ENCODE peak calls at places on chromosomes 7 and 10, in nine cellular contexts. One of them, this sample, is unnamed.
A peak's percentile ranks its signal among the peaks of the same experiment; 100 is the strongest.

GRCh38 chr7:155808551-155809331 is 3.5 kb downstream of the SHH start:
- DNase-seq in Daoy: peak; percentile 55
- DNase-seq in DND-41: no peak
- DNase-seq in anterior cingulate cortex: no peak
- DNase-seq in stimulated activated CD4-positive, alpha-beta T cell treated with anti-CD3 and anti-CD28 coated beads, Interleukin-2, amount 100 ng/mL, for 24 hours: no peak
- DNase-seq in coronary artery: no peak
- DNase-seq in fibroblast of lung: no peak
- DNase-seq in activated CD8-positive, alpha-beta memory T cell treated with anti-CD3 and anti-CD28 coated beads for 24 hours: no peak
- DNase-seq in foreskin fibroblast: peak; percentile 29
- DNase-seq in this sample: peak; percentile 86

GRCh38 chr10:95214793-95215192 is 20.8 kb downstream of the ACSM6 start:
- DNase-seq in fibroblast of lung: peak; percentile 74
- DNase-seq in Daoy: peak; percentile 68
- DNase-seq in DND-41: no peak
- DNase-seq in anterior cingulate cortex: no peak
- DNase-seq in coronary artery: no peak
- DNase-seq in stimulated activated CD4-positive, alpha-beta T cell treated with anti-CD3 and anti-CD28 coated beads, Interleukin-2, amount 100 ng/mL, for 24 hours: no peak
- DNase-seq in foreskin fibroblast: peak; percentile 61
- DNase-seq in activated CD8-positive, alpha-beta memory T cell treated with anti-CD3 and anti-CD28 coated beads for 24 hours: no peak
- DNase-seq in this sample: no peak

GRCh38 chr10:119283818-119284217 is 76.4 kb downstream of the GRK5 start:
- DNase-seq in coronary artery: no peak
- DNase-seq in foreskin fibroblast: no peak
- DNase-seq in anterior cingulate cortex: no peak
- DNase-seq in activated CD8-positive, alpha-beta memory T cell treated with anti-CD3 and anti-CD28 coated beads for 24 hours: no peak
- DNase-seq in stimulated activated CD4-positive, alpha-beta T cell treated with anti-CD3 and anti-CD28 coated beads, Interleukin-2, amount 100 ng/mL, for 24 hours: no peak
- DNase-seq in Daoy: no peak
- DNase-seq in DND-41: peak; percentile 28
- DNase-seq in fibroblast of lung: no peak
- DNase-seq in this sample: peak; percentile 85

GRCh38 chr7:127794551-127794950 is 142.6 kb downstream of the SND1 start:
- DNase-seq in activated CD8-positive, alpha-beta memory T cell treated with anti-CD3 and anti-CD28 coated beads for 24 hours: no peak
- DNase-seq in anterior cingulate cortex: no peak
- DNase-seq in DND-41: no peak
- DNase-seq in Daoy: no peak
- DNase-seq in stimulated activated CD4-positive, alpha-beta T cell treated with anti-CD3 and anti-CD28 coated beads, Interleukin-2, amount 100 ng/mL, for 24 hours: no peak
- DNase-seq in coronary artery: no peak
- DNase-seq in foreskin fibroblast: no peak
- DNase-seq in fibroblast of lung: no peak
- DNase-seq in this sample: no peak

GRCh38 chr7:150937848-150938561 is 40.1 kb downstream of the KCNH2 start:
- DNase-seq in anterior cingulate cortex: no peak
- DNase-seq in stimulated activated CD4-positive, alpha-beta T cell treated with anti-CD3 and anti-CD28 coated beads, Interleukin-2, amount 100 ng/mL, for 24 hours: peak; percentile 32
- DNase-seq in DND-41: peak; percentile 32
- DNase-seq in foreskin fibroblast: peak; percentile 25
- DNase-seq in coronary artery: no peak
- DNase-seq in fibroblast of lung: peak; percentile 70
- DNase-seq in activated CD8-positive, alpha-beta memory T cell treated with anti-CD3 and anti-CD28 coated beads for 24 hours: peak; percentile 71
- DNase-seq in Daoy: peak; percentile 83
- DNase-seq in this sample: no peak

GRCh38 chr10:89879121-89879520 is 177.7 kb downstream of the KIF20B start:
- DNase-seq in fibroblast of lung: peak; percentile 75
- DNase-seq in DND-41: no peak
- DNase-seq in coronary artery: no peak
- DNase-seq in activated CD8-positive, alpha-beta memory T cell treated with anti-CD3 and anti-CD28 coated beads for 24 hours: no peak
- DNase-seq in foreskin fibroblast: no peak
- DNase-seq in stimulated activated CD4-positive, alpha-beta T cell treated with anti-CD3 and anti-CD28 coated beads, Interleukin-2, amount 100 ng/mL, for 24 hours: no peak
- DNase-seq in anterior cingulate cortex: no peak
- DNase-seq in Daoy: no peak
- DNase-seq in this sample: no peak

GRCh38 chr7:1928555-1929348 is 258.7 kb downstream of the ELFN1 start:
- DNase-seq in coronary artery: no peak
- DNase-seq in foreskin fibroblast: no peak
- DNase-seq in DND-41: no peak
- DNase-seq in anterior cingulate cortex: no peak
- DNase-seq in fibroblast of lung: no peak
- DNase-seq in activated CD8-positive, alpha-beta memory T cell treated with anti-CD3 and anti-CD28 coated beads for 24 hours: no peak
- DNase-seq in Daoy: no peak
- DNase-seq in stimulated activated CD4-positive, alpha-beta T cell treated with anti-CD3 and anti-CD28 coated beads, Interleukin-2, amount 100 ng/mL, for 24 hours: no peak
- DNase-seq in this sample: peak; percentile 94

GRCh38 chr7:82085116-82085515 is 315.3 kb upstream of the HGF start:
- DNase-seq in fibroblast of lung: no peak
- DNase-seq in Daoy: no peak
- DNase-seq in stimulated activated CD4-positive, alpha-beta T cell treated with anti-CD3 and anti-CD28 coated beads, Interleukin-2, amount 100 ng/mL, for 24 hours: no peak
- DNase-seq in foreskin fibroblast: no peak
- DNase-seq in activated CD8-positive, alpha-beta memory T cell treated with anti-CD3 and anti-CD28 coated beads for 24 hours: no peak
- DNase-seq in anterior cingulate cortex: no peak
- DNase-seq in DND-41: no peak
- DNase-seq in coronary artery: no peak
- DNase-seq in this sample: no peak

GRCh38 chr7:47418910-47419309 is 163.0 kb downstream of the TNS3 start:
- DNase-seq in foreskin fibroblast: peak; percentile 78
- DNase-seq in coronary artery: peak; percentile 61
- DNase-seq in fibroblast of lung: peak; percentile 96
- DNase-seq in stimulated activated CD4-positive, alpha-beta T cell treated with anti-CD3 and anti-CD28 coated beads, Interleukin-2, amount 100 ng/mL, for 24 hours: no peak
- DNase-seq in activated CD8-positive, alpha-beta memory T cell treated with anti-CD3 and anti-CD28 coated beads for 24 hours: no peak
- DNase-seq in anterior cingulate cortex: no peak
- DNase-seq in DND-41: no peak
- DNase-seq in Daoy: peak; percentile 57
- DNase-seq in this sample: peak; percentile 21

GRCh38 chr7:11171569-11172192 is 198.0 kb downstream of the PHF14 start:
- DNase-seq in fibroblast of lung: no peak
- DNase-seq in stimulated activated CD4-positive, alpha-beta T cell treated with anti-CD3 and anti-CD28 coated beads, Interleukin-2, amount 100 ng/mL, for 24 hours: no peak
- DNase-seq in foreskin fibroblast: no peak
- DNase-seq in activated CD8-positive, alpha-beta memory T cell treated with anti-CD3 and anti-CD28 coated beads for 24 hours: no peak
- DNase-seq in Daoy: no peak
- DNase-seq in DND-41: no peak
- DNase-seq in anterior cingulate cortex: no peak
- DNase-seq in coronary artery: no peak
- DNase-seq in this sample: no peak

GRCh38 chr10:122341141-122341810 is 33.2 kb upstream of the PLEKHA1 start:
- DNase-seq in anterior cingulate cortex: no peak
- DNase-seq in foreskin fibroblast: no peak
- DNase-seq in DND-41: no peak
- DNase-seq in fibroblast of lung: peak; percentile 89
- DNase-seq in stimulated activated CD4-positive, alpha-beta T cell treated with anti-CD3 and anti-CD28 coated beads, Interleukin-2, amount 100 ng/mL, for 24 hours: no peak
- DNase-seq in activated CD8-positive, alpha-beta memory T cell treated with anti-CD3 and anti-CD28 coated beads for 24 hours: no peak
- DNase-seq in coronary artery: no peak
- DNase-seq in Daoy: no peak
- DNase-seq in this sample: no peak

GRCh38 chr10:131954356-131954965 is 27.3 kb downstream of the BNIP3 start:
- DNase-seq in foreskin fibroblast: no peak
- DNase-seq in anterior cingulate cortex: no peak
- DNase-seq in activated CD8-positive, alpha-beta memory T cell treated with anti-CD3 and anti-CD28 coated beads for 24 hours: no peak
- DNase-seq in fibroblast of lung: no peak
- DNase-seq in coronary artery: no peak
- DNase-seq in DND-41: no peak
- DNase-seq in Daoy: no peak
- DNase-seq in stimulated activated CD4-positive, alpha-beta T cell treated with anti-CD3 and anti-CD28 coated beads, Interleukin-2, amount 100 ng/mL, for 24 hours: no peak
- DNase-seq in this sample: no peak

GRCh38 chr7:156964971-156965370 is 15.5 kb downstream of the NOM1 start:
- DNase-seq in activated CD8-positive, alpha-beta memory T cell treated with anti-CD3 and anti-CD28 coated beads for 24 hours: no peak
- DNase-seq in anterior cingulate cortex: no peak
- DNase-seq in stimulated activated CD4-positive, alpha-beta T cell treated with anti-CD3 and anti-CD28 coated beads, Interleukin-2, amount 100 ng/mL, for 24 hours: no peak
- DNase-seq in Daoy: no peak
- DNase-seq in coronary artery: no peak
- DNase-seq in fibroblast of lung: no peak
- DNase-seq in foreskin fibroblast: no peak
- DNase-seq in DND-41: no peak
- DNase-seq in this sample: no peak

GRCh38 chr7:152054377-152055230 is 29.1 kb downstream of the GALNT11 start:
- DNase-seq in DND-41: no peak
- DNase-seq in stimulated activated CD4-positive, alpha-beta T cell treated with anti-CD3 and anti-CD28 coated beads, Interleukin-2, amount 100 ng/mL, for 24 hours: no peak
- DNase-seq in fibroblast of lung: peak; percentile 85
- DNase-seq in Daoy: peak; percentile 58
- DNase-seq in anterior cingulate cortex: no peak
- DNase-seq in foreskin fibroblast: peak; percentile 88
- DNase-seq in coronary artery: no peak
- DNase-seq in activated CD8-positive, alpha-beta memory T cell treated with anti-CD3 and anti-CD28 coated beads for 24 hours: no peak
- DNase-seq in this sample: peak; percentile 64

GRCh38 chr7:135147899-135148721 is at the start of gene TMEM140:
- DNase-seq in DND-41: peak; percentile 61
- DNase-seq in Daoy: peak; percentile 75
- DNase-seq in anterior cingulate cortex: peak; percentile 9
- DNase-seq in fibroblast of lung: no peak
- DNase-seq in foreskin fibroblast: peak; percentile 77
- DNase-seq in coronary artery: no peak
- DNase-seq in activated CD8-positive, alpha-beta memory T cell treated with anti-CD3 and anti-CD28 coated beads for 24 hours: peak; percentile 77
- DNase-seq in stimulated activated CD4-positive, alpha-beta T cell treated with anti-CD3 and anti-CD28 coated beads, Interleukin-2, amount 100 ng/mL, for 24 hours: peak; percentile 60
- DNase-seq in this sample: peak; percentile 81

GRCh38 chr7:150946826-150947750 is 31.0 kb downstream of the KCNH2 start:
- DNase-seq in coronary artery: no peak
- DNase-seq in activated CD8-positive, alpha-beta memory T cell treated with anti-CD3 and anti-CD28 coated beads for 24 hours: no peak
- DNase-seq in fibroblast of lung: no peak
- DNase-seq in Daoy: peak; percentile 4
- DNase-seq in stimulated activated CD4-positive, alpha-beta T cell treated with anti-CD3 and anti-CD28 coated beads, Interleukin-2, amount 100 ng/mL, for 24 hours: no peak
- DNase-seq in anterior cingulate cortex: no peak
- DNase-seq in foreskin fibroblast: no peak
- DNase-seq in DND-41: no peak
- DNase-seq in this sample: no peak

GRCh38 chr10:125226823-125227222 is 66.5 kb upstream of the CTBP2 start:
- DNase-seq in foreskin fibroblast: no peak
- DNase-seq in fibroblast of lung: no peak
- DNase-seq in coronary artery: no peak
- DNase-seq in Daoy: no peak
- DNase-seq in anterior cingulate cortex: no peak
- DNase-seq in stimulated activated CD4-positive, alpha-beta T cell treated with anti-CD3 and anti-CD28 coated beads, Interleukin-2, amount 100 ng/mL, for 24 hours: no peak
- DNase-seq in activated CD8-positive, alpha-beta memory T cell treated with anti-CD3 and anti-CD28 coated beads for 24 hours: no peak
- DNase-seq in DND-41: no peak
- DNase-seq in this sample: no peak

GRCh38 chr7:47726047-47726726 is 144.3 kb upstream of the TNS3 start:
- DNase-seq in Daoy: no peak
- DNase-seq in stimulated activated CD4-positive, alpha-beta T cell treated with anti-CD3 and anti-CD28 coated beads, Interleukin-2, amount 100 ng/mL, for 24 hours: no peak
- DNase-seq in activated CD8-positive, alpha-beta memory T cell treated with anti-CD3 and anti-CD28 coated beads for 24 hours: no peak
- DNase-seq in anterior cingulate cortex: no peak
- DNase-seq in DND-41: no peak
- DNase-seq in foreskin fibroblast: no peak
- DNase-seq in fibroblast of lung: no peak
- DNase-seq in coronary artery: no peak
- DNase-seq in this sample: peak; percentile 30